ENCODE peak calls at places on chromosomes 12 and 14, in five cellular contexts. One of them, this sample, is unnamed.

GRCh38 chr12:104697186-104697585 is 240.4 kb downstream of the CHST11 start:
- DNase-seq in tibial artery: peak; percentile 52
- DNase-seq in foreskin fibroblast: no peak
- DNase-seq in lower leg skin: no peak
- DNase-seq in type B pancreatic cell: no peak
- DNase-seq in this sample: no peak

GRCh38 chr14:81464253-81465001 is 64.3 kb upstream of the STON2 start:
- DNase-seq in tibial artery: no peak
- DNase-seq in foreskin fibroblast: peak; percentile 44
- DNase-seq in lower leg skin: peak; percentile 60
- DNase-seq in type B pancreatic cell: no peak
- DNase-seq in this sample: no peak

GRCh38 chr12:111964935-111965334 is 48.0 kb downstream of the TMEM116 start:
- DNase-seq in tibial artery: no peak
- DNase-seq in foreskin fibroblast: no peak
- DNase-seq in lower leg skin: no peak
- DNase-seq in type B pancreatic cell: no peak
- DNase-seq in this sample: no peak

GRCh38 chr12:58976146-58976545 is 55.8 kb upstream of the LRIG3 start:
- DNase-seq in tibial artery: no peak
- DNase-seq in foreskin fibroblast: no peak
- DNase-seq in lower leg skin: no peak
- DNase-seq in type B pancreatic cell: no peak
- DNase-seq in this sample: no peak

GRCh38 chr14:99395904-99396530 is 84.6 kb downstream of the SETD3 start:
- DNase-seq in tibial artery: no peak
- DNase-seq in foreskin fibroblast: peak; percentile 5
- DNase-seq in lower leg skin: no peak
- DNase-seq in type B pancreatic cell: no peak
- DNase-seq in this sample: no peak

GRCh38 chr12:116303929-116304328 is 26.4 kb upstream of the MED13L start:
- DNase-seq in tibial artery: no peak
- DNase-seq in foreskin fibroblast: peak; percentile 54
- DNase-seq in lower leg skin: no peak
- DNase-seq in type B pancreatic cell: no peak
- DNase-seq in this sample: no peak

GRCh38 chr14:100109594-100109955 is 44.4 kb downstream of the EVL start:
- DNase-seq in tibial artery: no peak
- DNase-seq in foreskin fibroblast: no peak
- DNase-seq in lower leg skin: no peak
- DNase-seq in type B pancreatic cell: no peak
- DNase-seq in this sample: no peak

GRCh38 chr12:47832263-47832933 is 12.7 kb upstream of the HDAC7 start:
- DNase-seq in tibial artery: no peak
- DNase-seq in foreskin fibroblast: no peak
- DNase-seq in lower leg skin: no peak
- DNase-seq in type B pancreatic cell: no peak
- DNase-seq in this sample: no peak

GRCh38 chr14:68782091-68782981 is 10.5 kb downstream of the ZFP36L1 start:
- DNase-seq in tibial artery: no peak
- DNase-seq in foreskin fibroblast: no peak
- DNase-seq in lower leg skin: no peak
- DNase-seq in type B pancreatic cell: peak; percentile 64
- DNase-seq in this sample: no peak

GRCh38 chr14:89277229-89277628 is 139.8 kb downstream of the FOXN3 start:
- DNase-seq in tibial artery: peak; percentile 33
- DNase-seq in foreskin fibroblast: no peak
- DNase-seq in lower leg skin: no peak
- DNase-seq in type B pancreatic cell: no peak
- DNase-seq in this sample: no peak

DNA sequence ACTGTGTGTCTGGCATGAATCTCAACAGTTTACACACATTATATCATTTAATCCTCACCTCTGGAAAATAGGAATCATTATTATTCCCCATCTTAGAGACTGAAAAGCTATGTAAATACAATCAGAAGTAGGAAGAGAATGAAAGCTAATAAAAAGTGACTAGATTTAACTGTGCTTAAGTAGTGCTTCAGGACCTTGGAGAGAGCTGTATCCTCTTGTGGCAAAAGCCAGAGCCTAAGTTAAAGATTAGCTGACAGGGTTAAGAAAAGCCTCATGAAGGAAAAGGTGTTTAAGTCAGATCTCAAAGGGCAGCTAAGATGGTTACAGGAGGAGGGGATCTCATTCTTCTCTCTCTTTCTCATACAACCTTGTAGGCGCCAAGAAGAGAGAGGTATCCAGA is 65.3 kb upstream of the TMEM233 start:
- DNase-seq in tibial artery: no peak
- DNase-seq in foreskin fibroblast: no peak
- DNase-seq in lower leg skin: no peak
- DNase-seq in type B pancreatic cell: no peak
- DNase-seq in this sample: no peak
- TF ChIP-seq CTCF in tibial artery: no peak
- TF ChIP-seq CTCF in foreskin fibroblast: no peak
- TF ChIP-seq CTCF in lower leg skin: no peak
- TF ChIP-seq CTCF in type B pancreatic cell: no peak
- TF ChIP-seq CTCF in this sample: no peak

DNA sequence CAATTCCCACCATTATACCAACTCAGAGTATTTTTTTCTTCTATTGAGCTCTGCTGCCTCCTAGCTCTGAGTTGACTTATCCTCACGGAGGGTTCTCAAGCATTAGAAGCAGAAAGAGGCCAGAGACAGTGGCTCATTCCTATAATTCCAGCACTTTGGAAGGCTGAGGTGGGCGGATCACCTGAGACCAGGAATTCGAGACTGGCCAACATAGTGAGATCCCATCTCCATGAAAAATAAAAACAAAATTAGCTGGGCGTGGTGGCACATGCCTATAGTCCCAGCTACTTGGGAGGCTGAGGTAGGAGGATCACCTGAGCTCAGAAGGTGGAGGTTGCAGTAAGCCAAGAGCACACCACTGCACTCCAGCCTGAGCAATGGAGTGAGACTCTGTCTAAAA is 21.0 kb downstream of the HPD start:
- DNase-seq in tibial artery: no peak
- DNase-seq in foreskin fibroblast: no peak
- DNase-seq in lower leg skin: no peak
- DNase-seq in type B pancreatic cell: no peak
- DNase-seq in this sample: no peak
- TF ChIP-seq CTCF in tibial artery: no peak
- TF ChIP-seq CTCF in foreskin fibroblast: no peak
- TF ChIP-seq CTCF in lower leg skin: no peak
- TF ChIP-seq CTCF in type B pancreatic cell: no peak
- TF ChIP-seq CTCF in this sample: no peak

GRCh38 chr12:108690191-108690518 is 41.2 kb downstream of the CORO1C start:
- DNase-seq in tibial artery: no peak
- DNase-seq in foreskin fibroblast: no peak
- DNase-seq in lower leg skin: no peak
- DNase-seq in type B pancreatic cell: no peak
- DNase-seq in this sample: no peak

GRCh38 chr12:108691995-108692808 is 39.1 kb downstream of the CORO1C start:
- DNase-seq in tibial artery: no peak
- DNase-seq in foreskin fibroblast: no peak
- DNase-seq in lower leg skin: peak; percentile 56
- DNase-seq in type B pancreatic cell: no peak
- DNase-seq in this sample: no peak

GRCh38 chr12:108690799-108691153 is 40.5 kb downstream of the CORO1C start:
- DNase-seq in tibial artery: no peak
- DNase-seq in foreskin fibroblast: no peak
- DNase-seq in lower leg skin: no peak
- DNase-seq in type B pancreatic cell: no peak
- DNase-seq in this sample: no peak

GRCh38 chr12:108691154-108691994 is 39.9 kb downstream of the CORO1C start:
- DNase-seq in tibial artery: peak; percentile 98
- DNase-seq in foreskin fibroblast: peak; percentile 100
- DNase-seq in lower leg skin: peak; percentile 97
- DNase-seq in type B pancreatic cell: peak; percentile 88
- DNase-seq in this sample: peak; percentile 79

DNA sequence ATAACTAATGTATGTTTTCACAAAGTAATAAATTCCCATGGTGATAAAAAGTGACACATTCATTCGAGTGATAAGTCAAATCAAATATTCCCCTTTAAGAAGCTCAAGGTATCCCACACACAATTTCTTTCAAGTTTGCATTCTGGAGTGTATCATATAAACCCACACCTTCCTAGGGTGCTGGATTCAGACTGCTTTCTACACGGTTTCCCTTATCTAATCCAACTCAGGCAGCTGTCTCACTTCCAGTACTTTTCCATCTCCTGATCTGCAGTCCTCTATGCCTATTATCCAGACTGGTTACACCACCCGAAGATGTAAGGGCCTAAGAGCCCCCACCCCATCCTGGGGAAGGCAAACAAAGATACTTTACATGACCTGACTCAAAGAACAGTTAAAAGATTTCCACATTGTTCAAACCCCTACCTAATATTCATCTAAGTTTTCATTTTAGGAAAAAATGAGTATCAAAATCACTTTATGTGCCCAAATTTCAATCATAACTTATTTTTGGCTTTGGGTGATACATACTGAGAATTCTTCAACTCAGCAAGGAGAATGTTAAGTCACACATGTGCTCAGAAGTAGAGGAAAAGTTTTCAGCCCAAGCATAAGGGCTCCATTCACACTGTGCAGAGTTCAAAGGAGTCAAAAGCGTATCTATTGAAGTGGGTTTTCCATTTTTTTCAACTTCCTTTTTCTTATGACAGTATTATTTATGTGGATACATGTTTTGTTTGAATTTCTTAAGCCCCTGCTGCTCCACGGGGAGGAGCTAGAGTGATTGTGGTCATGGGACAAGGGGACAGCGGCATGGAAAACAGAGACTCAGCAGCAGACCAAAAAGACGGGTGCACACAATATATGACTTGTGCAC is 41.8 kb downstream of the CORO1C start:
- DNase-seq in tibial artery: peak; percentile 79
- DNase-seq in foreskin fibroblast: no peak
- DNase-seq in lower leg skin: peak; percentile 55
- DNase-seq in type B pancreatic cell: no peak
- DNase-seq in this sample: no peak
- TF ChIP-seq CTCF in tibial artery: no peak
- TF ChIP-seq CTCF in foreskin fibroblast: no peak
- TF ChIP-seq CTCF in lower leg skin: no peak
- TF ChIP-seq CTCF in type B pancreatic cell: no peak
- TF ChIP-seq CTCF in this sample: no peak

DNA sequence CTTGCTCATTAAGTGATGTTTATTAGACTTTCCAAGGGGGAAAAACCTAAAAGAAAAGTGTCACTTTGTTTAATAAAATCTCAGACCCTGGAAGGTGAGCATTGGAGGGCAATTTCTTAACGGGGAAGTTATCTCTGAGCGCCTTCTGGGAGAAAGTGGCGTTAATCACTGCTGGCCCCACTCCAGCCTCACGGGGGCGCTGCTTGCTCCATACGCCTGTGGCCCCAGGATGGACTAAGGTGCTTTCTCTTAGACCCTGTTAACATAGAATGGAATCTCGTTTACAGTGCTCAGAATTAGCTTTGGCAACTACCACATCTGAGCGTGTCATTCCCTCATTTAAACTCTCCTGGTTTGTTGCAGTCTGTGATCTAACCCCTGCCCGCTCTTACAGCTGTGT is 16.4 kb upstream of the PRIMA1 start:
- DNase-seq in tibial artery: no peak
- DNase-seq in foreskin fibroblast: no peak
- DNase-seq in lower leg skin: no peak
- DNase-seq in type B pancreatic cell: no peak
- DNase-seq in this sample: no peak
- TF ChIP-seq CTCF in tibial artery: no peak
- TF ChIP-seq CTCF in foreskin fibroblast: no peak
- TF ChIP-seq CTCF in lower leg skin: no peak
- TF ChIP-seq CTCF in type B pancreatic cell: peak; percentile 42
- TF ChIP-seq CTCF in this sample: no peak

DNA sequence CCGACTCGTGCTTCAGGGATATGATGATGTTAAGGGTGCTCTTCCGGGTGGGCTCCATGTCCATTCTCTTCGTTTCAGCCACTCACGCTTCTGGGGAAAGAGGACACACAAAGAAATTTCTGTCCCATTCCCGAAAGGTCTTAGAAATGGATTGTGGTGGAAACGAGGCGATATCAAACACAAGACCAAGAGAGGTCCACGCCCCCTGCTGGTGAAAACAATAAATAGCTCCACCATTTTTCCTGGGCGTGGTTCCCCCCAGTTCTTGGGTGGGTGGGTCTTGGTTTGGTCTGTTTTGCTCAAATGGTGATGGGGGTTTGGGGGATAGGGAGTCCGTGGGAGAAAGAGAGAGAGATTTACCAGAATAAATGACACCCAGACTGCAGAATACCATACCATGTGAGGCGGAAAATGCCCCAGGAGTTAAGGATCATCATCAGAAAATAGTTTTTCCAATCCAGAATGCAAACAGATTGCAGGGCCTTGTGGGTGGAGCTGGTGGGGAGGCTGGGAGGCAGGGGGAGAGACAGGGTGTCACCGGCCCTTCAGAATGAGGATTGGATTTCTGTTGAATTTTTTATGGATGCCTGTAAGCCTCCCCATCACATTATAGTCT is 55.6 kb downstream of the SRRM4 start:
- DNase-seq in tibial artery: no peak
- DNase-seq in foreskin fibroblast: no peak
- DNase-seq in lower leg skin: no peak
- DNase-seq in type B pancreatic cell: no peak
- DNase-seq in this sample: no peak
- TF ChIP-seq CTCF in tibial artery: peak; percentile 13
- TF ChIP-seq CTCF in foreskin fibroblast: peak; percentile 35
- TF ChIP-seq CTCF in lower leg skin: no peak
- TF ChIP-seq CTCF in type B pancreatic cell: peak; percentile 82
- TF ChIP-seq CTCF in this sample: no peak

DNA sequence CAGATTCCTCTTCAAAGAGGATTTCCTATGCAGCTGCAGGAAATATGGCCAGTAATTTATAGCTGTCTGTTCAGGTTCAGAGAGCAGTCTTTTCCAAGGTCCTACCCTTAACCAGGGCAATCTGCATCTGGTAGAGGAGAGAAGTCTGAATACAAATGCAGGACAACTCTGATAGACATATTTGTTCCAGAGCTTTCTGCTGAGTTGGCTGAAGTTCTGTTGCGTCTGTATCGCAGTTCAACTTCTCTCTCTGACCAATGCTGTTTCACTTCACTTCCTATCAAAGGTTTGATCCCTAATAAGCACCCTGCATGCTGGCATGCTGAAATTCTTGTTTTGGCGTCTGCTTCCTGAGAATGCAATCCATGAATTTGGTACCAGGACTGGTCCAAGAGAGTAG is 14.0 kb upstream of the CCDC91 start:
- DNase-seq in tibial artery: no peak
- DNase-seq in foreskin fibroblast: no peak
- DNase-seq in lower leg skin: no peak
- DNase-seq in type B pancreatic cell: no peak
- DNase-seq in this sample: no peak
- TF ChIP-seq CTCF in tibial artery: no peak
- TF ChIP-seq CTCF in foreskin fibroblast: no peak
- TF ChIP-seq CTCF in lower leg skin: no peak
- TF ChIP-seq CTCF in type B pancreatic cell: no peak
- TF ChIP-seq CTCF in this sample: no peak

This sample was measured in omental fat pad.